ENCODE peak calls at places on chromosomes 6 and 20, in ten cellular contexts. R is GM13977; E is neural progenitor cell; U is fibroblast of mammary gland; K is activated naive CD4-positive, alpha-beta T cell; Y is left cardiac atrium; O is activated T-cell treated with anti-CD3 and anti-CD28 coated beads for 1 hour; Z is progenitor cell of endocrine pancreas; T is A172; X is hepatic stellate cell. F is an unnamed sample.

GRCh38 chr6:143059616-143060353 is 904 bp upstream of the AIG1 start:
- DNase-seq in O (no peak), X (no peak), E (no peak), T (peak; percentile 76), Y (no peak), Z (no peak), R (peak; percentile 25), K (no peak), U (peak; percentile 71), F (no peak)

GRCh38 chr6:140677781-140678528 is 1303.5 kb upstream of the CITED2 start:
- DNase-seq in K (no peak), U (no peak), O (no peak), Y (no peak), R (no peak), T (no peak), X (no peak), E (no peak), Z (no peak), F (no peak)

GRCh38 chr6:162056061-162056460 is 671.5 kb downstream of the PRKN start:
- DNase-seq in Y (no peak), O (no peak), E (no peak), X (no peak), R (no peak), T (no peak), K (no peak), Z (no peak), U (no peak), F (no peak)

GRCh38 chr6:100452998-100453397 is 11.7 kb downstream of the SIM1 start:
- DNase-seq in X (peak; percentile 4), Y (no peak), Z (no peak), K (no peak), E (no peak), T (no peak), O (no peak), U (no peak), R (no peak), F (no peak)

GRCh38 chr20:31908016-31908415 is 37.6 kb downstream of the TTLL9 start:
- DNase-seq in T (no peak), K (no peak), R (no peak), E (no peak), Z (no peak), Y (no peak), X (no peak), O (no peak), U (no peak), F (no peak)

GRCh38 chr20:7851031-7851490 is 89.2 kb downstream of the HAO1 start:
- DNase-seq in U (peak; percentile 90), T (no peak), K (no peak), Z (no peak), Y (no peak), E (no peak), X (no peak), R (no peak), O (no peak), F (no peak)

GRCh38 chr6:15588966-15589634 is 73.7 kb downstream of the DTNBP1 start:
- DNase-seq in Y (no peak), R (no peak), E (no peak), O (no peak), T (peak; percentile 46), Z (no peak), X (peak; percentile 29), U (peak; percentile 84), K (no peak), F (no peak)

GRCh38 chr6:24125980-24126379 is at the start of gene NRSN1:
- DNase-seq in Y (no peak), Z (peak; percentile 37), K (no peak), T (no peak), R (no peak), U (no peak), E (peak; percentile 93), O (no peak), X (no peak), F (peak; percentile 26)

GRCh38 chr6:72746276-72746675 is 124.4 kb downstream of the KCNQ5 start:
- DNase-seq in O (no peak), U (peak; percentile 50), Y (no peak), E (no peak), X (no peak), Z (no peak), T (peak; percentile 41), K (no peak), R (no peak), F (no peak)

GRCh38 chr6:22110042-22110441 is 186.8 kb downstream of the PRL start:
- DNase-seq in U (no peak), Z (no peak), K (no peak), X (no peak), T (no peak), Y (no peak), R (no peak), O (no peak), E (no peak), F (no peak)

GRCh38 chr6:162203287-162203686 is 524.3 kb downstream of the PRKN start:
- DNase-seq in O (no peak), Z (no peak), Y (peak; percentile 32), X (no peak), K (no peak), T (no peak), R (no peak), U (no peak), E (no peak), F (no peak)

GRCh38 chr20:53872561-53873248 is 197.7 kb downstream of the BCAS1 start:
- DNase-seq in U (no peak), E (no peak), K (no peak), Y (no peak), X (peak; percentile 24), O (no peak), R (peak; percentile 48), T (peak; percentile 52), Z (no peak), F (peak; percentile 55)

GRCh38 chr6:132725471-132725870 is 11.6 kb upstream of the VNN1 start:
- DNase-seq in Y (no peak), X (no peak), K (no peak), Z (no peak), O (no peak), R (no peak), E (no peak), U (no peak), T (no peak), F (no peak)

GRCh38 chr6:27608916-27609883 is 136.3 kb upstream of the ZNF184 start:
- DNase-seq in E (peak; percentile 78), R (no peak), T (peak; percentile 63), K (no peak), Z (no peak), U (peak; percentile 85), O (no peak), X (no peak), Y (no peak), F (peak; percentile 30)

GRCh38 chr20:50005378-50006020 is 22.7 kb downstream of the SNAI1 start:
- DNase-seq in Y (no peak), K (no peak), Z (no peak), T (peak; percentile 57), X (no peak), U (no peak), E (no peak), O (no peak), R (no peak), F (no peak)

GRCh38 chr6:170158296-170159039 is 132.4 kb downstream of the DLL1 start:
- DNase-seq in E (no peak), T (no peak), X (no peak), Y (no peak), Z (no peak), U (no peak), R (no peak), O (no peak), K (no peak), F (no peak)

GRCh38 chr6:17505062-17505476 is 95.0 kb upstream of the FAM8A1 start:
- DNase-seq in E (no peak), T (no peak), K (no peak), X (no peak), Y (no peak), U (peak; percentile 14), Z (no peak), O (no peak), R (no peak), F (no peak)

GRCh38 chr20:14055127-14055742 is 59.9 kb downstream of the MACROD2 start:
- DNase-seq in T (peak; percentile 59), U (peak; percentile 76), X (peak; percentile 7), Y (no peak), Z (no peak), E (peak; percentile 79), O (no peak), R (peak; percentile 29), K (no peak), F (peak; percentile 80)

GRCh38 chr6:154319231-154319858 is 37.3 kb downstream of the IPCEF1 start:
- DNase-seq in K (no peak), Y (no peak), O (no peak), E (no peak), R (no peak), U (peak; percentile 86), X (peak; percentile 22), Z (no peak), T (peak; percentile 5), F (no peak)